ENCODE peak calls at places on chromosome 14, in ten cellular contexts. One of them, this sample, is unnamed.

GRCh38 chr14:105034314-105035039 is 13.6 kb upstream of the CDCA4 start:
- DNase-seq in HCT116: no peak
- DNase-seq in stimulated activated CD8-positive, alpha-beta memory T cell treated with anti-CD3 and anti-CD28 coated beads, Interleukin-7, amount 100 ng/mL, for 48 hours: no peak
- DNase-seq in RCC 7860: no peak
- DNase-seq in HS-5: no peak
- DNase-seq in astrocyte of the spinal cord: no peak
- DNase-seq in KG1: no peak
- DNase-seq in WTC11: no peak
- DNase-seq in iris pigment epithelial cell: no peak
- DNase-seq in KBM-7: no peak
- DNase-seq in this sample: no peak

GRCh38 chr14:54603362-54603761 is 36.4 kb downstream of the SAMD4A start:
- DNase-seq in HCT116: no peak
- DNase-seq in stimulated activated CD8-positive, alpha-beta memory T cell treated with anti-CD3 and anti-CD28 coated beads, Interleukin-7, amount 100 ng/mL, for 48 hours: no peak
- DNase-seq in RCC 7860: peak
- DNase-seq in HS-5: peak
- DNase-seq in astrocyte of the spinal cord: peak
- DNase-seq in KG1: no peak
- DNase-seq in WTC11: no peak
- DNase-seq in iris pigment epithelial cell: peak
- DNase-seq in KBM-7: no peak
- DNase-seq in this sample: peak

GRCh38 chr14:62185078-62185477 is 422.9 kb downstream of the SNAPC1 start:
- DNase-seq in HCT116: no peak
- DNase-seq in stimulated activated CD8-positive, alpha-beta memory T cell treated with anti-CD3 and anti-CD28 coated beads, Interleukin-7, amount 100 ng/mL, for 48 hours: no peak
- DNase-seq in RCC 7860: no peak
- DNase-seq in HS-5: no peak
- DNase-seq in astrocyte of the spinal cord: no peak
- DNase-seq in KG1: no peak
- DNase-seq in WTC11: no peak
- DNase-seq in iris pigment epithelial cell: peak
- DNase-seq in KBM-7: no peak
- DNase-seq in this sample: peak

GRCh38 chr14:100476012-100476822 is 111.0 kb downstream of the BEGAIN start:
- DNase-seq in HCT116: peak
- DNase-seq in stimulated activated CD8-positive, alpha-beta memory T cell treated with anti-CD3 and anti-CD28 coated beads, Interleukin-7, amount 100 ng/mL, for 48 hours: no peak
- DNase-seq in RCC 7860: peak
- DNase-seq in HS-5: peak
- DNase-seq in astrocyte of the spinal cord: peak
- DNase-seq in KG1: no peak
- DNase-seq in WTC11: no peak
- DNase-seq in iris pigment epithelial cell: peak
- DNase-seq in KBM-7: no peak
- DNase-seq in this sample: peak

GRCh38 chr14:47155395-47155794 is 503.8 kb upstream of the RPL10L start:
- DNase-seq in HCT116: no peak
- DNase-seq in stimulated activated CD8-positive, alpha-beta memory T cell treated with anti-CD3 and anti-CD28 coated beads, Interleukin-7, amount 100 ng/mL, for 48 hours: no peak
- DNase-seq in RCC 7860: no peak
- DNase-seq in HS-5: no peak
- DNase-seq in astrocyte of the spinal cord: no peak
- DNase-seq in KG1: no peak
- DNase-seq in WTC11: no peak
- DNase-seq in iris pigment epithelial cell: no peak
- DNase-seq in KBM-7: no peak
- DNase-seq in this sample: no peak

GRCh38 chr14:65753061-65753460 is 340.5 kb downstream of the FUT8 start:
- DNase-seq in HCT116: no peak
- DNase-seq in stimulated activated CD8-positive, alpha-beta memory T cell treated with anti-CD3 and anti-CD28 coated beads, Interleukin-7, amount 100 ng/mL, for 48 hours: no peak
- DNase-seq in RCC 7860: no peak
- DNase-seq in HS-5: no peak
- DNase-seq in astrocyte of the spinal cord: no peak
- DNase-seq in KG1: no peak
- DNase-seq in WTC11: no peak
- DNase-seq in iris pigment epithelial cell: no peak
- DNase-seq in KBM-7: no peak
- DNase-seq in this sample: no peak

GRCh38 chr14:98018626-98019025 is 1221.4 kb downstream of the VRK1 start:
- DNase-seq in HCT116: no peak
- DNase-seq in stimulated activated CD8-positive, alpha-beta memory T cell treated with anti-CD3 and anti-CD28 coated beads, Interleukin-7, amount 100 ng/mL, for 48 hours: no peak
- DNase-seq in RCC 7860: no peak
- DNase-seq in HS-5: no peak
- DNase-seq in astrocyte of the spinal cord: no peak
- DNase-seq in KG1: no peak
- DNase-seq in WTC11: no peak
- DNase-seq in iris pigment epithelial cell: no peak
- DNase-seq in KBM-7: no peak
- DNase-seq in this sample: no peak

GRCh38 chr14:101223147-101223546 is 319.6 kb upstream of the RTL1 start:
- DNase-seq in HCT116: no peak
- DNase-seq in stimulated activated CD8-positive, alpha-beta memory T cell treated with anti-CD3 and anti-CD28 coated beads, Interleukin-7, amount 100 ng/mL, for 48 hours: no peak
- DNase-seq in RCC 7860: no peak
- DNase-seq in HS-5: no peak
- DNase-seq in astrocyte of the spinal cord: no peak
- DNase-seq in KG1: no peak
- DNase-seq in WTC11: no peak
- DNase-seq in iris pigment epithelial cell: no peak
- DNase-seq in KBM-7: no peak
- DNase-seq in this sample: no peak

GRCh38 chr14:20680843-20681347 is 3.5 kb upstream of the RNASE4 start:
- DNase-seq in HCT116: no peak
- DNase-seq in stimulated activated CD8-positive, alpha-beta memory T cell treated with anti-CD3 and anti-CD28 coated beads, Interleukin-7, amount 100 ng/mL, for 48 hours: no peak
- DNase-seq in RCC 7860: no peak
- DNase-seq in HS-5: no peak
- DNase-seq in astrocyte of the spinal cord: no peak
- DNase-seq in KG1: no peak
- DNase-seq in WTC11: peak
- DNase-seq in iris pigment epithelial cell: no peak
- DNase-seq in KBM-7: no peak
- DNase-seq in this sample: no peak

GRCh38 chr14:33954016-33954598 is 3.2 kb upstream of the EGLN3 start:
- DNase-seq in HCT116: no peak
- DNase-seq in stimulated activated CD8-positive, alpha-beta memory T cell treated with anti-CD3 and anti-CD28 coated beads, Interleukin-7, amount 100 ng/mL, for 48 hours: no peak
- DNase-seq in RCC 7860: no peak
- DNase-seq in HS-5: no peak
- DNase-seq in astrocyte of the spinal cord: no peak
- DNase-seq in KG1: no peak
- DNase-seq in WTC11: no peak
- DNase-seq in iris pigment epithelial cell: no peak
- DNase-seq in KBM-7: no peak
- DNase-seq in this sample: no peak

GRCh38 chr14:73237786-73238261 is 518 bp downstream of the PAPLN start:
- DNase-seq in HCT116: no peak
- DNase-seq in stimulated activated CD8-positive, alpha-beta memory T cell treated with anti-CD3 and anti-CD28 coated beads, Interleukin-7, amount 100 ng/mL, for 48 hours: no peak
- DNase-seq in RCC 7860: no peak
- DNase-seq in HS-5: no peak
- DNase-seq in astrocyte of the spinal cord: no peak
- DNase-seq in KG1: no peak
- DNase-seq in WTC11: peak
- DNase-seq in iris pigment epithelial cell: no peak
- DNase-seq in KBM-7: no peak
- DNase-seq in this sample: no peak

GRCh38 chr14:88770736-88771135 is 22.0 kb downstream of the EML5 start:
- DNase-seq in HCT116: no peak
- DNase-seq in stimulated activated CD8-positive, alpha-beta memory T cell treated with anti-CD3 and anti-CD28 coated beads, Interleukin-7, amount 100 ng/mL, for 48 hours: no peak
- DNase-seq in RCC 7860: no peak
- DNase-seq in HS-5: no peak
- DNase-seq in astrocyte of the spinal cord: no peak
- DNase-seq in KG1: no peak
- DNase-seq in WTC11: no peak
- DNase-seq in iris pigment epithelial cell: no peak
- DNase-seq in KBM-7: no peak
- DNase-seq in this sample: no peak

GRCh38 chr14:24436355-24437019 is 6.1 kb downstream of the SDR39U1 start:
- DNase-seq in HCT116: peak
- DNase-seq in stimulated activated CD8-positive, alpha-beta memory T cell treated with anti-CD3 and anti-CD28 coated beads, Interleukin-7, amount 100 ng/mL, for 48 hours: no peak
- DNase-seq in RCC 7860: peak
- DNase-seq in HS-5: peak
- DNase-seq in astrocyte of the spinal cord: peak
- DNase-seq in KG1: peak
- DNase-seq in WTC11: no peak
- DNase-seq in iris pigment epithelial cell: peak
- DNase-seq in KBM-7: peak
- DNase-seq in this sample: peak

GRCh38 chr14:104444159-104445030 is 135.2 kb upstream of the C14orf180 start:
- DNase-seq in HCT116: no peak
- DNase-seq in stimulated activated CD8-positive, alpha-beta memory T cell treated with anti-CD3 and anti-CD28 coated beads, Interleukin-7, amount 100 ng/mL, for 48 hours: no peak
- DNase-seq in RCC 7860: no peak
- DNase-seq in HS-5: no peak
- DNase-seq in astrocyte of the spinal cord: no peak
- DNase-seq in KG1: no peak
- DNase-seq in WTC11: no peak
- DNase-seq in iris pigment epithelial cell: no peak
- DNase-seq in KBM-7: no peak
- DNase-seq in this sample: no peak

GRCh38 chr14:53850714-53851296 is 105.8 kb downstream of the BMP4 start:
- DNase-seq in HCT116: peak
- DNase-seq in stimulated activated CD8-positive, alpha-beta memory T cell treated with anti-CD3 and anti-CD28 coated beads, Interleukin-7, amount 100 ng/mL, for 48 hours: no peak
- DNase-seq in RCC 7860: peak
- DNase-seq in HS-5: peak
- DNase-seq in astrocyte of the spinal cord: peak
- DNase-seq in KG1: no peak
- DNase-seq in WTC11: no peak
- DNase-seq in iris pigment epithelial cell: peak
- DNase-seq in KBM-7: no peak
- DNase-seq in this sample: peak

GRCh38 chr14:58633831-58634230 is 3.9 kb upstream of the DACT1 start:
- DNase-seq in HCT116: no peak
- DNase-seq in stimulated activated CD8-positive, alpha-beta memory T cell treated with anti-CD3 and anti-CD28 coated beads, Interleukin-7, amount 100 ng/mL, for 48 hours: no peak
- DNase-seq in RCC 7860: no peak
- DNase-seq in HS-5: no peak
- DNase-seq in astrocyte of the spinal cord: peak
- DNase-seq in KG1: no peak
- DNase-seq in WTC11: no peak
- DNase-seq in iris pigment epithelial cell: no peak
- DNase-seq in KBM-7: no peak
- DNase-seq in this sample: peak

GRCh38 chr14:58133739-58134138 is 18.3 kb downstream of the ARMH4 start:
- DNase-seq in HCT116: no peak
- DNase-seq in stimulated activated CD8-positive, alpha-beta memory T cell treated with anti-CD3 and anti-CD28 coated beads, Interleukin-7, amount 100 ng/mL, for 48 hours: no peak
- DNase-seq in RCC 7860: peak
- DNase-seq in HS-5: peak
- DNase-seq in astrocyte of the spinal cord: peak
- DNase-seq in KG1: no peak
- DNase-seq in WTC11: no peak
- DNase-seq in iris pigment epithelial cell: peak
- DNase-seq in KBM-7: no peak
- DNase-seq in this sample: peak

GRCh38 chr14:85539510-85539909 is 9.6 kb downstream of the FLRT2 start:
- DNase-seq in HCT116: no peak
- DNase-seq in stimulated activated CD8-positive, alpha-beta memory T cell treated with anti-CD3 and anti-CD28 coated beads, Interleukin-7, amount 100 ng/mL, for 48 hours: no peak
- DNase-seq in RCC 7860: no peak
- DNase-seq in HS-5: no peak
- DNase-seq in astrocyte of the spinal cord: no peak
- DNase-seq in KG1: no peak
- DNase-seq in WTC11: no peak
- DNase-seq in iris pigment epithelial cell: no peak
- DNase-seq in KBM-7: no peak
- DNase-seq in this sample: no peak

GRCh38 chr14:105084741-105085571 is 19.7 kb upstream of the GPR132 start:
- DNase-seq in HCT116: no peak
- DNase-seq in stimulated activated CD8-positive, alpha-beta memory T cell treated with anti-CD3 and anti-CD28 coated beads, Interleukin-7, amount 100 ng/mL, for 48 hours: no peak
- DNase-seq in RCC 7860: no peak
- DNase-seq in HS-5: no peak
- DNase-seq in astrocyte of the spinal cord: no peak
- DNase-seq in KG1: no peak
- DNase-seq in WTC11: no peak
- DNase-seq in iris pigment epithelial cell: no peak
- DNase-seq in KBM-7: no peak
- DNase-seq in this sample: no peak